ENCODE peak calls at places on chromosomes 12 and 14, in five cellular contexts. One of them, this sample, is unnamed.

GRCh38 chr14:68148276-68148675 is 328.7 kb downstream of the RAD51B start:
- DNase-seq in activated CD4-positive, alpha-beta T cell treated with anti-CD3 and anti-CD28 coated beads for 4 hours: no peak
- DNase-seq in fibroblast of the conjunctiva: no peak
- DNase-seq in central memory CD4-positive, alpha-beta T cell: no peak
- DNase-seq in T-helper 2 cell: no peak
- DNase-seq in this sample: no peak

GRCh38 chr12:46224401-46224800 is 44.4 kb downstream of the SLC38A1 start:
- DNase-seq in fibroblast of the conjunctiva: peak; percentile 85
- DNase-seq in T-helper 2 cell: no peak
- DNase-seq in central memory CD4-positive, alpha-beta T cell: no peak
- DNase-seq in activated CD4-positive, alpha-beta T cell treated with anti-CD3 and anti-CD28 coated beads for 4 hours: no peak
- DNase-seq in this sample: no peak

GRCh38 chr12:57939291-57939690 is 2.1 kb upstream of the ATP23 start:
- DNase-seq in central memory CD4-positive, alpha-beta T cell: no peak
- DNase-seq in fibroblast of the conjunctiva: no peak
- DNase-seq in T-helper 2 cell: no peak
- DNase-seq in activated CD4-positive, alpha-beta T cell treated with anti-CD3 and anti-CD28 coated beads for 4 hours: no peak
- DNase-seq in this sample: no peak

GRCh38 chr12:107929436-107929835 is 154.9 kb downstream of the ASCL4 start:
- DNase-seq in central memory CD4-positive, alpha-beta T cell: no peak
- DNase-seq in T-helper 2 cell: no peak
- DNase-seq in fibroblast of the conjunctiva: no peak
- DNase-seq in activated CD4-positive, alpha-beta T cell treated with anti-CD3 and anti-CD28 coated beads for 4 hours: no peak
- DNase-seq in this sample: peak; percentile 18

GRCh38 chr12:53492188-53492587 is 7.1 kb downstream of the MAP3K12 start:
- DNase-seq in activated CD4-positive, alpha-beta T cell treated with anti-CD3 and anti-CD28 coated beads for 4 hours: no peak
- DNase-seq in fibroblast of the conjunctiva: no peak
- DNase-seq in T-helper 2 cell: no peak
- DNase-seq in central memory CD4-positive, alpha-beta T cell: no peak
- DNase-seq in this sample: peak; percentile 21

GRCh38 chr14:74933925-74934435 is 10.9 kb upstream of the RPS6KL1 start:
- DNase-seq in activated CD4-positive, alpha-beta T cell treated with anti-CD3 and anti-CD28 coated beads for 4 hours: no peak
- DNase-seq in T-helper 2 cell: no peak
- DNase-seq in central memory CD4-positive, alpha-beta T cell: no peak
- DNase-seq in fibroblast of the conjunctiva: no peak
- DNase-seq in this sample: no peak

GRCh38 chr12:19402211-19402610 is 37.1 kb upstream of the AEBP2 start:
- DNase-seq in fibroblast of the conjunctiva: no peak
- DNase-seq in central memory CD4-positive, alpha-beta T cell: no peak
- DNase-seq in activated CD4-positive, alpha-beta T cell treated with anti-CD3 and anti-CD28 coated beads for 4 hours: no peak
- DNase-seq in T-helper 2 cell: no peak
- DNase-seq in this sample: no peak

GRCh38 chr14:45028107-45028626 is 55.7 kb upstream of the PRPF39 start:
- DNase-seq in fibroblast of the conjunctiva: no peak
- DNase-seq in activated CD4-positive, alpha-beta T cell treated with anti-CD3 and anti-CD28 coated beads for 4 hours: no peak
- DNase-seq in T-helper 2 cell: no peak
- DNase-seq in central memory CD4-positive, alpha-beta T cell: no peak
- DNase-seq in this sample: no peak

GRCh38 chr12:108099778-108100177 is 29.3 kb upstream of the WSCD2 start:
- DNase-seq in activated CD4-positive, alpha-beta T cell treated with anti-CD3 and anti-CD28 coated beads for 4 hours: no peak
- DNase-seq in fibroblast of the conjunctiva: no peak
- DNase-seq in T-helper 2 cell: no peak
- DNase-seq in central memory CD4-positive, alpha-beta T cell: no peak
- DNase-seq in this sample: no peak

GRCh38 chr14:105146976-105147700 is 21.4 kb downstream of the JAG2 start:
- DNase-seq in T-helper 2 cell: no peak
- DNase-seq in fibroblast of the conjunctiva: no peak
- DNase-seq in central memory CD4-positive, alpha-beta T cell: no peak
- DNase-seq in activated CD4-positive, alpha-beta T cell treated with anti-CD3 and anti-CD28 coated beads for 4 hours: no peak
- DNase-seq in this sample: no peak

GRCh38 chr14:50067723-50068495 is 48.5 kb downstream of the VCPKMT start:
- DNase-seq in fibroblast of the conjunctiva: no peak
- DNase-seq in central memory CD4-positive, alpha-beta T cell: no peak
- DNase-seq in T-helper 2 cell: no peak
- DNase-seq in activated CD4-positive, alpha-beta T cell treated with anti-CD3 and anti-CD28 coated beads for 4 hours: no peak
- DNase-seq in this sample: no peak

This sample was measured in CD4-positive, CD25-positive, alpha-beta regulatory T cell.